ENCODE peak calls at places on chromosomes 7 and 10, in six cellular contexts. C, L, K, Y, E and U are unnamed samples.

GRCh38 chr10:14967897-14968296 is 8.7 kb downstream of the MEIG1 start:
- DNase-seq in C (no peak), L (no peak), K (no peak), Y (no peak), E (no peak), U (no peak)

GRCh38 chr10:88820990-88821389 is 18.5 kb downstream of the LIPM start:
- DNase-seq in C (no peak), L (peak; percentile 37), K (no peak), Y (peak; percentile 19), E (no peak), U (peak; percentile 52)

GRCh38 chr10:79399242-79399831 is 46.1 kb downstream of the ZCCHC24 start:
- DNase-seq in C (peak; percentile 60), L (peak; percentile 92), K (no peak), Y (peak; percentile 88), E (peak; percentile 86), U (no peak)

GRCh38 chr10:86366033-86366901 is at the start of gene GRID1:
- DNase-seq in C (no peak), L (no peak), K (no peak), Y (peak; percentile 62), E (peak; percentile 72), U (no peak)

GRCh38 chr7:1136841-1137516 is 23.0 kb downstream of the ZFAND2A start:
- DNase-seq in C (no peak), L (no peak), K (no peak), Y (no peak), E (peak; percentile 71), U (no peak)

GRCh38 chr10:117334921-117335320 is 40.3 kb downstream of the PDZD8 start:
- DNase-seq in C (no peak), L (no peak), K (no peak), Y (no peak), E (no peak), U (no peak)

GRCh38 chr7:129166745-129167144 is 21.7 kb upstream of the SMO start:
- DNase-seq in C (no peak), L (no peak), K (peak; percentile 85), Y (no peak), E (no peak), U (no peak)

GRCh38 chr10:4662576-4663161 is 163.3 kb upstream of the AKR1E2 start:
- DNase-seq in C (no peak), L (no peak), K (no peak), Y (no peak), E (peak; percentile 36), U (no peak)

GRCh38 chr7:128948976-128949760 is 11.4 kb downstream of the IRF5 start:
- DNase-seq in C (no peak), L (no peak), K (no peak), Y (no peak), E (no peak), U (no peak)

GRCh38 chr10:122878799-122879338 is 512 bp downstream of the FAM24B start:
- DNase-seq in C (no peak), L (no peak), K (peak; percentile 24), Y (no peak), E (peak; percentile 68), U (peak; percentile 28)

GRCh38 chr7:70574970-70575799 is 556.8 kb upstream of the GALNT17 start:
- DNase-seq in C (peak; percentile 58), L (no peak), K (no peak), Y (peak; percentile 48), E (no peak), U (no peak)

GRCh38 chr7:148700693-148701092 is 2.0 kb downstream of the CUL1 start:
- DNase-seq in C (no peak), L (no peak), K (peak; percentile 47), Y (peak; percentile 56), E (no peak), U (no peak)

GRCh38 chr7:12025246-12025645 is 185.8 kb upstream of the TMEM106B start:
- DNase-seq in C (no peak), L (no peak), K (no peak), Y (no peak), E (no peak), U (no peak)

GRCh38 chr7:23474829-23475578 is 4.7 kb upstream of the IGF2BP3 start:
- DNase-seq in C (no peak), L (no peak), K (no peak), Y (no peak), E (no peak), U (no peak)

GRCh38 chr7:119783799-119784198 is 489.2 kb upstream of the KCND2 start:
- DNase-seq in C (no peak), L (no peak), K (no peak), Y (peak; percentile 20), E (no peak), U (no peak)

GRCh38 chr10:100670828-100671479 is 74.4 kb upstream of the PAX2 start:
- DNase-seq in C (no peak), L (no peak), K (peak; percentile 43), Y (peak; percentile 61), E (peak; percentile 89), U (no peak)

GRCh38 chr7:41190615-41191014 is 512.3 kb downstream of the INHBA start:
- DNase-seq in C (no peak), L (no peak), K (no peak), Y (no peak), E (no peak), U (no peak)

GRCh38 chr7:155653773-155654172 is 9.3 kb downstream of the RBM33 start:
- DNase-seq in C (no peak), L (no peak), K (no peak), Y (no peak), E (no peak), U (no peak)

GRCh38 chr10:8468477-8468876 is 414.0 kb downstream of the GATA3 start:
- DNase-seq in C (no peak), L (no peak), K (no peak), Y (no peak), E (no peak), U (no peak)

GRCh38 chr7:115941703-115942268 is 88.8 kb downstream of the TFEC start:
- DNase-seq in C (peak; percentile 4), L (no peak), K (no peak), Y (no peak), E (no peak), U (no peak)

GRCh38 chr10:69994262-69994661 is 58.4 kb upstream of the MACROH2A2 start:
- DNase-seq in C (no peak), L (no peak), K (peak; percentile 27), Y (peak; percentile 28), E (no peak), U (peak; percentile 38)

GRCh38 chr7:120190566-120190965 is 82.4 kb upstream of the KCND2 start:
- DNase-seq in C (no peak), L (no peak), K (no peak), Y (no peak), E (no peak), U (no peak)

GRCh38 chr7:112649560-112649959 is 140.6 kb downstream of the TMEM168 start:
- DNase-seq in C (no peak), L (no peak), K (no peak), Y (no peak), E (no peak), U (no peak)

GRCh38 chr7:102288285-102288930 is 1.7 kb downstream of the SH2B2 start:
- DNase-seq in C (no peak), L (no peak), K (peak; percentile 73), Y (no peak), E (no peak), U (no peak)
- TF ChIP-seq CTCF in C (no peak), L (no peak), K (peak; percentile 32), Y (peak; percentile 18), E (no peak), U (no peak)

DNA sequence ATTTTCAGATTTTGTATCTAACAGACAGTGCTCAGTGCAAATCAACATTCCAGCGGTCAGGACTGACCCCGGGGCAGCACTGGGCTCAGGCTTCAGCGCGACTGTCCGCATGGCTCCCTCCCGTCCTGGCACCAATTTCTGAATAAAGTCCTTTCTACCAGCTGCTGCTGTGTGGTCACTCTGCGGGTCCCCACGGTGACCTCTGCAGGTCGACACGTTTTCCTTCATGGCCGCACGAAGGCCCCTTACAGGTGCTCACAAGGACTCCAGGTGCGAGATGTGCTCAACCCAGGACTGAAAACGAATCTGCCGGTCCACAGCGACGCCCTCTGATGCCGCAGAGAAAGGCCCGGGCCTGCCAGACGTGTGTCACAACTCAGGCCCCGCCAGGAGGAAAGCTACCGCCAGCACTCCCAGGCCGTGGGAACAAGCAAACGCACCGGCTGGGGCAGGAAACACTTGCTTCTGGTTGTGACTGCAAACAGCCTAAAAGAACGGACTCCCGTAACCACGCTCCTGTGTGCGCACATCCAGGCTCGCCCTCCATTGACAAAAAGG is 3.7 kb upstream of the UTF1 start:
- DNase-seq in C (no peak), L (no peak), K (no peak), Y (no peak), E (no peak), U (peak; percentile 13)
- H3K4me3 ChIP-seq in C (no peak overlapping the region), L (no peak overlapping the region), K (no peak overlapping the region), Y (no peak overlapping the region), E (no peak overlapping the region), U (no peak overlapping the region)

DNA sequence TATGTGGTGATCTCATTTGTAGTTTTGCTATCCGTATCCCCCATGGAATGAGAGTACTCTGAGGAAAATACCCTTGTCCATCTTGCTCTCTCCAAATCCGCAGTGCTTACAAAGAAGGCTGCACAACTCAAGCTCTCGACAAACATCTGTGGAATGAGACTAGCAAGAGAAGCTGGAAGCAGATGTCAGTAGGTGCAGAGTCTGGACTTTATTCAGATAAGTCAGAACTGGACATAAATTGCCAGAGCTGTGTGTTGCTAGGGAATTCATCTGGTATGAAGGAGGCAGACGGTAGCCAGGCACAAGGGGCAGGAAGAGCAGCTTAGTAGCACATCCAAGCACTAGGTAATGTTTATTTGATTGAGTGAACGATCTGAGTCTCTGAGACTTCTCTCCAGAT is 1046.2 kb downstream of the XPNPEP1 start:
- DNase-seq in C (no peak), L (peak; percentile 6), K (no peak), Y (peak; percentile 50), E (no peak), U (no peak)
- TF ChIP-seq CTCF in C (no peak), L (no peak), K (no peak), Y (no peak), E (no peak), U (no peak)

DNA sequence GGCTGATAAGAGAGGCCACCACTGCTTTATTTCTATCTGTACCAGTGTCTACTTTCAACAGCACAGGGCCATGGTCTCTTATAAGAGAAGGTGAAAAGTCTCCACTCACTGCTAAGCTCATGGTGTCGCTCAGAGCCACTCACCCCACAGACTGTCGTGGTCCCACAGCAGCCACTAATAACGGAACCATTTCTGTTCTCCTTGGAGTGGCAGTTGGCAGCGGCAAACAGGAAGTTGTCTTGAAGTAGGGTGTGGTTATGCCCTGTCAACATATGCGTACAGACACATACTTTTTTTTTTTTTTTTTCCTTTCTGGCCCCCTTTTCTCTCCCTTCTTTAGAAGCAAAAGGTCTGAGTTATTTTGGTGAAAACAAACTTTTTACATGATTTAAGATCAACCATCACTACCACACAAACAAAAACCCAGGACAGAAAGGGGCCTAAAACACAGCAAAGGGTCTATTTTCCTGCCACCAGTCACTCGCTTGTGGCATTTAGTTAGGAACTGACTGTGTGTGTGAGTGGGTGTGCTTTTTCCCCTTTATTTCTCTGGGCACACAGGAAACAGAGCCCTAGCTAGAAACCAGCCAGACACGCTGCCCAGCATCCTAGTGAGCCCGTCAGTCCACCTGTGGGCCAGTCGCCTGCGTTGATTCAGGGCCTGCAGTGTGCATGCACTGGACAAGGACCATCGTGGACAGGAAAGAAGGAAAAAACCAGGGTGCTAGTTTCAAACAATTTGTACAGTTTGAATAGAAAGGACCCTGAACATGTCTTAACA is 96.7 kb upstream of the EFCAB10 start:
- DNase-seq in C (no peak), L (no peak), K (peak; percentile 82), Y (no peak), E (peak; percentile 86), U (no peak)
- H3K4me3 ChIP-seq in C (no peak overlapping the region), L (no peak overlapping the region), K (peak overlapping the region; percentile 56), Y (no peak overlapping the region), E (no peak overlapping the region), U (no peak overlapping the region)

GRCh38 chr7:4241791-4242190 is 440.3 kb upstream of the FOXK1 start:
- DNase-seq in C (no peak), L (no peak), K (no peak), Y (no peak), E (peak; percentile 65), U (no peak)
- TF ChIP-seq CTCF in C (no peak), L (no peak), K (no peak), Y (no peak), E (no peak), U (no peak)